ENCODE peak calls at places on chromosomes 7 and 10, in nine cellular contexts. T is CD8-positive, alpha-beta T cell; H is mammary epithelial cell; M is psoas muscle; A is right atrium auricular region; F is cardiac muscle cell; E is endothelial cell of umbilical vein; Z is adrenal gland; D is K562. V is an unnamed sample.

GRCh38 chr10:71975891-71976725 is 11.9 kb downstream of the CHST3 start:
- DNase-seq in F (peak; percentile 67), M (peak; percentile 69), T (no peak), Z (peak; percentile 84), A (no peak), H (peak; percentile 89), E (peak; percentile 44), D (no peak), V (no peak)

GRCh38 chr7:135188298-135188984 is 17.9 kb upstream of the CYREN start:
- DNase-seq in M (no peak), T (no peak), A (no peak), E (no peak), F (no peak), H (peak; percentile 71), D (no peak), Z (no peak), V (no peak)

GRCh38 chr7:54260868-54261475 is 281.2 kb upstream of the VSTM2A start:
- DNase-seq in D (no peak), T (no peak), A (no peak), E (peak; percentile 53), H (peak; percentile 97), Z (no peak), F (no peak), M (no peak), V (no peak)

GRCh38 chr7:158957507-158957900 is 101.1 kb downstream of the DYNC2I1 start:
- DNase-seq in M (no peak), T (no peak), A (no peak), H (peak; percentile 12), D (no peak), E (no peak), Z (no peak), F (no peak), V (no peak)

GRCh38 chr10:48456361-48456804 is 148.5 kb downstream of the ARHGAP22 start:
- DNase-seq in E (peak; percentile 69), M (peak; percentile 60), A (no peak), T (peak; percentile 4), F (peak; percentile 67), D (peak; percentile 68), Z (peak; percentile 30), H (no peak), V (peak; percentile 36)

GRCh38 chr10:8473205-8473604 is 418.7 kb downstream of the GATA3 start:
- DNase-seq in E (peak; percentile 49), H (no peak), D (no peak), F (peak; percentile 43), Z (no peak), M (no peak), A (no peak), T (no peak), V (no peak)

GRCh38 chr10:129683519-129683918 is 216.5 kb downstream of the MGMT start:
- DNase-seq in Z (no peak), F (no peak), H (no peak), D (no peak), T (no peak), A (no peak), E (no peak), M (no peak), V (no peak)

GRCh38 chr10:32377458-32378370 is 30.8 kb upstream of the EPC1 start:
- DNase-seq in T (peak; percentile 34), A (no peak), F (peak; percentile 51), M (no peak), D (peak; percentile 25), Z (peak; percentile 32), E (peak; percentile 79), H (peak; percentile 50), V (peak; percentile 68)

GRCh38 chr7:7210475-7211237 is 28.3 kb downstream of the C1GALT1 start:
- DNase-seq in E (no peak), F (no peak), A (no peak), T (no peak), Z (no peak), H (no peak), M (no peak), D (no peak), V (no peak)

GRCh38 chr7:75776295-75776971 is 4.4 kb upstream of the CCL26 start:
- DNase-seq in T (peak; percentile 19), M (no peak), Z (no peak), H (peak; percentile 54), E (no peak), F (peak; percentile 70), D (no peak), A (no peak), V (peak; percentile 72)

GRCh38 chr7:158662610-158663427 is 41.8 kb downstream of the NCAPG2 start:
- DNase-seq in T (no peak), F (no peak), Z (no peak), E (no peak), M (no peak), A (no peak), D (no peak), H (no peak), V (peak; percentile 63)

GRCh38 chr10:24820616-24821015 is 96.9 kb upstream of the ARHGAP21 start:
- DNase-seq in E (no peak), M (no peak), D (no peak), T (no peak), F (no peak), Z (peak; percentile 92), A (no peak), H (peak; percentile 97), V (no peak)

GRCh38 chr10:96833220-96834001 is 1.3 kb downstream of the LCOR start:
- DNase-seq in F (peak; percentile 47), Z (peak; percentile 24), M (peak; percentile 33), A (no peak), H (peak; percentile 39), T (peak; percentile 15), D (no peak), E (peak; percentile 48), V (peak; percentile 50)

GRCh38 chr10:30029890-30030261 is 29.5 kb downstream of the JCAD start:
- DNase-seq in H (no peak), E (no peak), F (no peak), D (no peak), T (no peak), M (no peak), Z (no peak), A (no peak), V (no peak)

GRCh38 chr7:23474829-23475578 is 4.7 kb upstream of the IGF2BP3 start:
- DNase-seq in E (peak; percentile 69), Z (no peak), D (no peak), A (no peak), M (no peak), T (no peak), H (peak; percentile 29), F (no peak), V (no peak)

GRCh38 chr7:23477962-23478866 is 7.9 kb upstream of the IGF2BP3 start:
- DNase-seq in D (no peak), A (no peak), Z (no peak), M (no peak), E (no peak), T (no peak), F (no peak), H (no peak), V (no peak)

GRCh38 chr7:23476286-23477169 is 6.2 kb upstream of the IGF2BP3 start:
- DNase-seq in H (no peak), A (no peak), Z (no peak), F (no peak), M (no peak), T (no peak), E (peak; percentile 30), D (no peak), V (no peak)

GRCh38 chr7:23475579-23475844 is 5.2 kb upstream of the IGF2BP3 start:
- DNase-seq in T (no peak), Z (no peak), H (no peak), F (no peak), D (no peak), E (no peak), M (no peak), A (no peak), V (no peak)

DNA sequence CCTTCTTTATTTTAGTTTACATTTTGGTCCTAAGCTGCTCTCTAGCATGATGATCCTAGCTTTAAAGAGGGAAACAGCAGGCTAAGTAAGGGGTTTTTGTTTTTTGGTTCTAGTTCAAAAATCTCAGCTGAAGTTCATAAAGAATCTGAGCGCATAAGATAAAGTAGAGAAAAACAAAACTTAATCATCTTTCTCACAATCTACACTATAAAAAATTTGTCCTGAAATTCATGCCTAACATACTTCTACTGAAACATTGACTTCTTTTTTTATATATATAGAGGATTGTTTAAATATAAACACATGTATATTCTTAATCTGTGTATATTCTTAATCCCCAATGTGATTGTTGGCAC is 6.9 kb upstream of the IGF2BP3 start:
- DNase-seq in T (no peak), A (no peak), D (no peak), M (no peak), H (no peak), E (peak; percentile 19), F (no peak), Z (no peak), V (no peak)
- H3K4me3 ChIP-seq in T (no peak overlapping the region), A (no peak overlapping the region), D (peak overlapping the region; percentile 66), M (no peak overlapping the region), H (no peak overlapping the region), E (no peak overlapping the region), F (peak overlapping the region; percentile 72), Z (no peak overlapping the region), V (no peak overlapping the region)

GRCh38 chr10:316390-316789 is 181.1 kb downstream of the ZMYND11 start:
- DNase-seq in A (no peak), F (no peak), Z (no peak), D (no peak), E (no peak), H (no peak), M (no peak), T (no peak), V (peak; percentile 20)

GRCh38 chr10:311901-312665 is 176.8 kb downstream of the ZMYND11 start:
- DNase-seq in A (no peak), D (no peak), H (no peak), Z (no peak), T (no peak), F (no peak), M (no peak), E (no peak), V (peak; percentile 8)

GRCh38 chr10:314871-315270 is 179.6 kb downstream of the ZMYND11 start:
- DNase-seq in A (no peak), H (no peak), E (no peak), D (no peak), Z (no peak), T (no peak), F (no peak), M (no peak), V (peak; percentile 35)

GRCh38 chr10:317219-317868 is 182.1 kb downstream of the ZMYND11 start:
- DNase-seq in H (no peak), A (no peak), Z (no peak), D (no peak), M (no peak), E (no peak), T (peak; percentile 50), F (peak; percentile 84), V (peak; percentile 14)

GRCh38 chr10:314381-314780 is 179.1 kb downstream of the ZMYND11 start:
- DNase-seq in E (no peak), T (no peak), D (no peak), F (no peak), Z (no peak), H (no peak), M (no peak), A (no peak), V (no peak)
- H3K4me1 ChIP-seq in E (no peaks in the 10 kb centered on the region), T (peaks cover 28% of the 10 kb centered on the region), D (no peaks in the 10 kb centered on the region), F (no peaks in the 10 kb centered on the region), Z (no peaks in the 10 kb centered on the region), H (no peaks in the 10 kb centered on the region), M (no peaks in the 10 kb centered on the region), A (no peaks in the 10 kb centered on the region), V (peaks cover 12% of the 10 kb centered on the region)

GRCh38 chr10:63697956-63698814 is 177.0 kb downstream of the REEP3 start:
- DNase-seq in T (no peak), F (no peak), A (no peak), Z (peak; percentile 44), D (no peak), E (no peak), M (no peak), H (no peak), V (no peak)
- H3K4me3 ChIP-seq in T (no peak overlapping the region), F (no peak overlapping the region), A (no peak overlapping the region), Z (no peak overlapping the region), D (no peak overlapping the region), E (no peak overlapping the region), M (no peak overlapping the region), H (no peak overlapping the region), V (no peak overlapping the region)

GRCh38 chr7:90727412-90727811 is 131.3 kb downstream of the CDK14 start:
- DNase-seq in M (no peak), H (no peak), F (no peak), E (no peak), A (no peak), T (no peak), D (no peak), Z (no peak), V (no peak)
- H3K4me1 ChIP-seq in M (peaks cover 16% of the 10 kb centered on the region), H (peaks cover 24% of the 10 kb centered on the region), F (peaks cover 30% of the 10 kb centered on the region), E (no peaks in the 10 kb centered on the region), A (peaks cover 12% of the 10 kb centered on the region), T (no peaks in the 10 kb centered on the region), D (no peaks in the 10 kb centered on the region), Z (no peaks in the 10 kb centered on the region), V (peaks cover 13% of the 10 kb centered on the region)